ENCODE peak calls at places on chromosomes 5 and 9, in eight cellular contexts. H is sigmoid colon, S is pancreas, B is psoas muscle, V is kidney, U is tibial nerve, C is left ventricle myocardium inferior, P is IMR-90. X is an unnamed sample.
A peak's percentile ranks its signal among the peaks of the same experiment; 100 is the strongest.

GRCh38 chr5:173638126-173638525 is 21.7 kb upstream of the BOD1 start:
- DNase-seq in H (no peak), S (no peak), B (no peak), V (no peak), U (no peak), C (no peak), P (no peak), X (no peak)

GRCh38 chr5:56039985-56040384 is 45.2 kb upstream of the IL6ST start:
- DNase-seq in H (no peak), S (no peak), B (no peak), V (no peak), U (no peak), C (no peak), P (peak; percentile 51), X (no peak)

GRCh38 chr5:140607031-140607430 is 25.9 kb downstream of the CD14 start:
- DNase-seq in H (no peak), S (no peak), B (no peak), V (no peak), U (no peak), C (no peak), P (no peak), X (no peak)

GRCh38 chr9:106880863-106881262 is 17.9 kb downstream of the ZNF462 start:
- DNase-seq in H (peak; percentile 79), S (no peak), B (peak; percentile 73), V (no peak), U (no peak), C (no peak), P (peak; percentile 82), X (no peak)

GRCh38 chr5:41508696-41509398 is 1.6 kb downstream of the PLCXD3 start:
- DNase-seq in H (no peak), S (no peak), B (no peak), V (no peak), U (no peak), C (no peak), P (no peak), X (no peak)

GRCh38 chr5:134136771-134137170 is 22.3 kb downstream of the TCF7 start:
- DNase-seq in H (peak; percentile 56), S (no peak), B (no peak), V (peak; percentile 41), U (peak; percentile 10), C (peak; percentile 1), P (no peak), X (no peak)

GRCh38 chr5:59246470-59247250 is 646.9 kb downstream of the PDE4D start:
- DNase-seq in H (no peak), S (no peak), B (no peak), V (no peak), U (no peak), C (no peak), P (peak; percentile 45), X (no peak)

GRCh38 chr9:91117959-91118651 is 243.6 kb downstream of the AUH start:
- DNase-seq in H (peak; percentile 92), S (peak; percentile 76), B (peak; percentile 89), V (peak; percentile 96), U (peak; percentile 94), C (peak; percentile 85), P (peak; percentile 82), X (peak; percentile 87)

GRCh38 chr5:53350991-53351770 is 129.2 kb upstream of the FST start:
- DNase-seq in H (no peak), S (no peak), B (no peak), V (no peak), U (no peak), C (no peak), P (peak; percentile 37), X (no peak)

GRCh38 chr5:90866333-90866732 is 307.7 kb downstream of the ADGRV1 start:
- DNase-seq in H (no peak), S (no peak), B (no peak), V (no peak), U (no peak), C (no peak), P (peak; percentile 28), X (no peak)

GRCh38 chr5:178651046-178651810 is 24.4 kb upstream of the CLK4 start:
- DNase-seq in H (no peak), S (no peak), B (no peak), V (no peak), U (no peak), C (no peak), P (peak; percentile 21), X (no peak)

GRCh38 chr5:78778538-78778937 is 130.0 kb upstream of the LHFPL2 start:
- DNase-seq in H (no peak), S (no peak), B (no peak), V (no peak), U (no peak), C (no peak), P (peak; percentile 81), X (no peak)

GRCh38 chr5:53031695-53032096 is 42.5 kb downstream of the ITGA2 start:
- DNase-seq in H (no peak), S (no peak), B (no peak), V (no peak), U (no peak), C (no peak), P (peak; percentile 98), X (no peak)

GRCh38 chr9:89179535-89179919 is 909 bp upstream of the SHC3 start:
- DNase-seq in H (no peak), S (no peak), B (peak; percentile 18), V (no peak), U (no peak), C (no peak), P (peak; percentile 68), X (no peak)

GRCh38 chr9:122642226-122642625 is 15.2 kb downstream of the OR1B1 start:
- DNase-seq in H (no peak), S (no peak), B (no peak), V (no peak), U (no peak), C (no peak), P (no peak), X (no peak)

GRCh38 chr9:83062653-83063527 is at the start of gene RASEF:
- DNase-seq in H (no peak), S (peak; percentile 93), B (no peak), V (peak; percentile 89), U (no peak), C (no peak), P (no peak), X (peak; percentile 22)

GRCh38 chr5:95446009-95446408 is 54.8 kb downstream of the FAM81B start:
- DNase-seq in H (no peak), S (no peak), B (no peak), V (no peak), U (no peak), C (no peak), P (peak; percentile 40), X (no peak)

GRCh38 chr5:65390208-65390607 is 91.5 kb downstream of the ADAMTS6 start:
- DNase-seq in H (no peak), S (no peak), B (no peak), V (no peak), U (no peak), C (no peak), P (no peak), X (no peak)

DNA sequence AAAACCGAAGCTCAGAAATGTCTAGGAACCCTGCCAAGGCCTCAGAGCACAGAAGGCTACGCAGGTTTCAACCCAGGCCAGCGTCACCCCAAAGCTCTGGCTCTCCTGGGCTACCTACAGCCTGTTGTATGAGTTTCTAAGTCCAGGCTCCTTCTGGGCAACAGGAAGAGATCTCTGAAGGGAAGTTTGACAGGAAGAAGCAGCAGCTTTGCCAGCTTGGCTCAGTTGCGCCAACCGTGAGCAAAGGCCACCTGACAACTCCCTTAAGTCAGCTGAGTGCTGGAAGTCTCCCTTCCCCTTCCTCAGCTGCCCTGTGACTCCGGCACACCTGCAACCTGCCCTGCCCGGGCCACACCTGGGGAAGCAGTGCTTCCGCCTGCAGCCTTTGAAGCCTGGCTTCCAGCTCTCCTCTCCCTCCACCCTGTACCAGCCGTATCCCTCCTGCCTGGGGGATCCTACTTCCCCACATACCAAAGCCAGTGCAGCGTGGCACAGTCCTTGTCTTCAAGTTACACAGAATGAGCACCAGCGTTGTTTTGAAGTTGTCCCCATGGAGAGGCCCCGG is 36.7 kb downstream of the SHB start:
- DNase-seq in H (peak; percentile 69), S (peak; percentile 83), B (no peak), V (peak; percentile 89), U (no peak), C (no peak), P (no peak), X (no peak)
- H3K27ac ChIP-seq in H (peak overlapping the region; percentile 87), S (peak overlapping the region; percentile 44), B (no peak overlapping the region), V (peak overlapping the region; percentile 75), U (no peak overlapping the region), C (peak overlapping the region; percentile 40), P (peak overlapping the region; percentile 25), X (peak overlapping the region; percentile 23)

GRCh38 chr9:114072181-114073140 is 5.6 kb downstream of the AMBP start:
- DNase-seq in H (peak; percentile 75), S (peak; percentile 82), B (peak; percentile 60), V (no peak), U (no peak), C (peak; percentile 64), P (peak; percentile 9), X (peak; percentile 33)
- TF ChIP-seq CTCF in H (no peak), S (no peak), B (no peak), V (no peak), U (no peak), C (no peak), P (no peak), X (no peak)

GRCh38 chr9:19998823-19999455 is 210.1 kb upstream of the SLC24A2 start:
- DNase-seq in H (no peak), S (no peak), B (no peak), V (no peak), U (no peak), C (no peak), P (no peak), X (no peak)
- H3K4me1 ChIP-seq in H (no peaks in the 10 kb centered on the region), S (no peaks in the 10 kb centered on the region), B (no peaks in the 10 kb centered on the region), V (no peaks in the 10 kb centered on the region), U (no peaks in the 10 kb centered on the region), C (no peaks in the 10 kb centered on the region), P (peaks cover 2% of the 10 kb centered on the region), X (no peaks in the 10 kb centered on the region)

GRCh38 chr5:761206-761771 is 23.2 kb downstream of the ZDHHC11B start:
- DNase-seq in H (peak; percentile 62), S (peak; percentile 42), B (no peak), V (no peak), U (no peak), C (no peak), P (no peak), X (no peak)

GRCh38 chr5:759111-759741 is 25.3 kb downstream of the ZDHHC11B start:
- DNase-seq in H (peak; percentile 77), S (peak; percentile 88), B (peak; percentile 76), V (peak; percentile 89), U (no peak), C (peak; percentile 76), P (no peak), X (peak; percentile 77)

GRCh38 chr5:758698-759053 is 25.9 kb downstream of the ZDHHC11B start:
- DNase-seq in H (no peak), S (peak; percentile 58), B (peak; percentile 49), V (peak; percentile 84), U (no peak), C (peak; percentile 16), P (no peak), X (no peak)

GRCh38 chr5:760363-761205 is 23.9 kb downstream of the ZDHHC11B start:
- DNase-seq in H (peak; percentile 64), S (peak; percentile 48), B (no peak), V (peak; percentile 80), U (no peak), C (no peak), P (no peak), X (no peak)

GRCh38 chr5:759781-760362 is 24.7 kb downstream of the ZDHHC11B start:
- DNase-seq in H (peak; percentile 46), S (peak; percentile 63), B (peak; percentile 31), V (peak; percentile 87), U (no peak), C (peak; percentile 15), P (no peak), X (no peak)
- H3K27ac ChIP-seq in H (peak overlapping the region; percentile 55), S (no peak overlapping the region), B (no peak overlapping the region), V (no peak overlapping the region), U (no peak overlapping the region), C (peak overlapping the region; percentile 96), P (no peak overlapping the region), X (peak overlapping the region; percentile 88)